ENCODE peak calls at places on chromosomes 1 and 21, in six cellular contexts. O is HAP-1; G is right atrium auricular region; C is cardiac muscle cell; X is fibroblast of lung; S is CD8-positive, alpha-beta T cell. T is an unnamed sample.

GRCh38 chr1:16075337-16076002 is 2.0 kb upstream of the FAM131C start:
- DNase-seq in C (peak; percentile 87), G (no peak), S (no peak), O (no peak), X (peak; percentile 83), T (peak; percentile 94)

GRCh38 chr1:48530727-48531351 is 58.8 kb upstream of the SPATA6 start:
- DNase-seq in X (peak; percentile 59), S (no peak), O (peak; percentile 23), C (peak; percentile 61), G (no peak), T (peak; percentile 50)

GRCh38 chr1:235259133-235259778 is 68.7 kb downstream of the ARID4B start:
- DNase-seq in G (no peak), C (no peak), X (no peak), O (no peak), S (no peak), T (peak; percentile 25)

GRCh38 chr1:117110774-117111173 is 10.8 kb downstream of the TRIM45 start:
- DNase-seq in S (no peak), C (no peak), G (no peak), O (no peak), X (no peak), T (no peak)

GRCh38 chr1:198367296-198367695 is 173.2 kb downstream of the ATP6V1G3 start:
- DNase-seq in C (no peak), X (no peak), G (no peak), S (no peak), O (no peak), T (no peak)

GRCh38 chr1:186617860-186618780 is 62.1 kb downstream of the PTGS2 start:
- DNase-seq in C (peak; percentile 81), X (peak; percentile 42), G (peak; percentile 70), O (no peak), S (peak; percentile 2), T (peak; percentile 31)

GRCh38 chr1:99766378-99766800 is at the start of gene FRRS1:
- DNase-seq in G (peak; percentile 75), C (peak; percentile 81), X (peak; percentile 77), O (peak; percentile 97), S (no peak), T (peak; percentile 40)

GRCh38 chr1:43043695-43044094 is 85.0 kb upstream of the SLC2A1 start:
- DNase-seq in X (no peak), C (no peak), G (no peak), S (no peak), O (no peak), T (no peak)

GRCh38 chr1:44112486-44112885 is 6.1 kb upstream of the KLF17 start:
- DNase-seq in C (peak; percentile 31), S (no peak), G (peak; percentile 43), X (no peak), O (no peak), T (peak; percentile 63)

GRCh38 chr1:157403203-157403602 is 149.1 kb downstream of the FCRL5 start:
- DNase-seq in X (no peak), S (no peak), G (no peak), O (peak; percentile 12), C (peak; percentile 19), T (peak; percentile 30)

DNA sequence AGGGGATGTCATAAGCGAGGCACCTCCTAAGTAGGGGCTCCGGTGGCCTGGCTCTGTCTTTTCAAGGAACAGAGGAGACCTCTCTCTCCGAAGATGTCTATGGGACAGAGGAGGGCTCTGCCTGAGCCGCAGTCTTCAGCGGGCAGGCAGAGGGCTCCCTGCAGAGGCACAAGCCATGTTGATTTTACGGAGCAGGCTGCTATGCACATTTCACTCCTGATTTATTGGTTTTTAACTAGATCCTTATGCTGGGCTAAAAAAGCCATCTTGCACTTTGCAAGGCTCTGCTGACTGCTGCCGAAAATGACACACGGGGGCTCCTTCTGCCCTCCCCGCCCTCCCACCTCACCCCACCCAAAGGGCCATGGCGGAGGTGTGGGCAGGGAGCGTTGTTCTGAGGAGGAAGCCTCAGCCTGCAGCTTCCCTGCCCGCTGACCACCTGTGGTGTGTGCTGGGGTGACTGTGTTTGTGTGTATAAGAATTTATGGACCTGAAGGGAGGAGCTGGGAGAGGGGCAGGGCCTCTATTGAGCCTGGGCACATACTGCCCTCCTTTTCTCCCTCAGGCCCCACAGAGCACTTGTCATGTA is 71.2 kb downstream of the FOXD2 start:
- DNase-seq in C (no peak), O (no peak), S (no peak), G (no peak), X (peak; percentile 26), T (no peak)
- H3K4me3 ChIP-seq in C (peak overlapping the region; percentile 37), O (no peak overlapping the region), S (peak overlapping the region; percentile 45), G (peak overlapping the region; percentile 52), X (no peak overlapping the region), T (no peak overlapping the region)

GRCh38 chr1:2928733-2929325 is 92.4 kb upstream of the ACTRT2 start:
- DNase-seq in G (no peak), C (no peak), O (no peak), X (no peak), S (no peak), T (no peak)
- H3K9me3 ChIP-seq in G (no peaks in the 10 kb centered on the region), C (peaks cover 3% of the 10 kb centered on the region), O (no peaks in the 10 kb centered on the region), X (no peaks in the 10 kb centered on the region), S (no peaks in the 10 kb centered on the region), T (no peaks in the 10 kb centered on the region)

GRCh38 chr21:40660461-40660860 is 186.5 kb downstream of the DSCAM start:
- DNase-seq in G (no peak), X (no peak), O (no peak), C (no peak), S (no peak), T (no peak)
- H3K27me3 ChIP-seq in G (no peaks in the 10 kb centered on the region), X (no peaks in the 10 kb centered on the region), O (no peaks in the 10 kb centered on the region), C (no peaks in the 10 kb centered on the region), S (no peaks in the 10 kb centered on the region), T (peaks cover 7% of the 10 kb centered on the region)

GRCh38 chr1:39657923-39658485 is 13.9 kb downstream of the NT5C1A start:
- DNase-seq in C (peak; percentile 83), O (peak; percentile 77), X (peak; percentile 65), G (no peak), S (peak; percentile 27), T (peak; percentile 56)
- H3K4me3 ChIP-seq in C (no peak overlapping the region), O (peak overlapping the region; percentile 14), X (no peak overlapping the region), G (no peak overlapping the region), S (no peak overlapping the region), T (no peak overlapping the region)

GRCh38 chr21:9753943-9754342 is 767.4 kb upstream of the TPTE start:
- DNase-seq in O (no peak), C (no peak), X (no peak), G (no peak), S (no peak), T (no peak)
- H3K9me3 ChIP-seq in O (peaks cover 25% of the 10 kb centered on the region), C (peaks cover 26% of the 10 kb centered on the region), X (peaks cover under 1% of the 10 kb centered on the region), G (no peaks in the 10 kb centered on the region), S (peaks cover under 1% of the 10 kb centered on the region), T (no peaks in the 10 kb centered on the region)

DNA sequence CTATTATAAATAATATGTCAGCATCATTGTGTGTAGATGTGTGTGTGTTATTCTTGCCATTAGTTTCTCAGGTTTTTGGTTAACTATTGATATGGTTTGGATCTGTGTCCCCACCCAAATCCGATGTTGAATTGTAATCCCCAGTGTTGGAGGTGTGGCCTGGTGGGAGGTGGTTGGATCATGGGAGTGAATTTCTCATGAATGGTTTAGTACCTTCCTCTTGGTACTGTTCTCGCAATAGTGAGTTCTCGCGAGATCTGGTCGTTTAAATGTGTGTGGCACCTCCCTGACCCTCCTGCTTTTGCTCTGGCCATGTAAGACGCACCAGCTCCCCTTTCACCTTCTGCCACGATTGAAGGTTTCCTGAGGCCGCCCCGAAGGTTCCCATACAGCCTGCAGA is 9.6 kb upstream of the POFUT2 start:
- DNase-seq in G (no peak), S (no peak), C (no peak), X (no peak), O (no peak), T (no peak)
- H3K27me3 ChIP-seq in G (no peaks in the 10 kb centered on the region), S (no peaks in the 10 kb centered on the region), C (no peaks in the 10 kb centered on the region), X (no peaks in the 10 kb centered on the region), O (no peaks in the 10 kb centered on the region), T (no peaks in the 10 kb centered on the region)

DNA sequence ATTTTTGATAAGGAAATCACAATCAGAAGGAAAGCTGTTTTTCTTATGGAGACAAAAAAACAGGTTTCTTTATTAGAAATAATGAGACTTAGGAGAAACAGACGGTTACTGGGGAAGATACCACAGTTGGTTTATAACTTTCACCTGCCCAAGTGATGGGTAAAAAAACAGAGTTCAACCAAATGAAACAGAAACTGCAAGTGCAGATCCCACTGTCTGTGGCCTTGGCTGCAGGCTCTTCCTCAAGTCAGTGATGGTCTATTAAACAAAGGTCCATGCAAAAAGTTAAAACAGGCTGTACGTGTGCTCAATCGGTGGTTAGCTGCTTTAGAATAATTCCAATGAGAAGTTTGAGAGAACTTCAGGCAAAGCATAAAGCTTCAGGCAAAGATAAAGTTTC is 112.1 kb upstream of the NEGR1 start:
- DNase-seq in C (no peak), X (no peak), O (no peak), S (no peak), G (no peak), T (no peak)
- H3K4me3 ChIP-seq in C (no peak overlapping the region), X (no peak overlapping the region), O (no peak overlapping the region), S (no peak overlapping the region), G (no peak overlapping the region), T (no peak overlapping the region)

GRCh38 chr1:247115545-247115944 is 11.4 kb upstream of the ZNF669 start:
- DNase-seq in G (no peak), X (no peak), C (no peak), S (no peak), O (no peak), T (no peak)

GRCh38 chr1:247121382-247121781 is 17.2 kb upstream of the ZNF669 start:
- DNase-seq in C (no peak), G (no peak), S (no peak), X (no peak), O (no peak), T (no peak)

GRCh38 chr1:247115141-247115510 is 11.0 kb upstream of the ZNF669 start:
- DNase-seq in S (no peak), G (no peak), C (no peak), X (no peak), O (no peak), T (no peak)

GRCh38 chr1:247119600-247120407 is 15.6 kb upstream of the ZNF669 start:
- DNase-seq in S (no peak), X (no peak), G (no peak), O (no peak), C (no peak), T (no peak)

GRCh38 chr1:247118946-247119446 is 14.8 kb upstream of the ZNF669 start:
- DNase-seq in C (peak; percentile 47), O (peak; percentile 22), S (no peak), G (no peak), X (peak; percentile 21), T (peak; percentile 57)
- H3K9me3 ChIP-seq in C (no peaks in the 10 kb centered on the region), O (no peaks in the 10 kb centered on the region), S (no peaks in the 10 kb centered on the region), G (no peaks in the 10 kb centered on the region), X (no peaks in the 10 kb centered on the region), T (no peaks in the 10 kb centered on the region)

DNA sequence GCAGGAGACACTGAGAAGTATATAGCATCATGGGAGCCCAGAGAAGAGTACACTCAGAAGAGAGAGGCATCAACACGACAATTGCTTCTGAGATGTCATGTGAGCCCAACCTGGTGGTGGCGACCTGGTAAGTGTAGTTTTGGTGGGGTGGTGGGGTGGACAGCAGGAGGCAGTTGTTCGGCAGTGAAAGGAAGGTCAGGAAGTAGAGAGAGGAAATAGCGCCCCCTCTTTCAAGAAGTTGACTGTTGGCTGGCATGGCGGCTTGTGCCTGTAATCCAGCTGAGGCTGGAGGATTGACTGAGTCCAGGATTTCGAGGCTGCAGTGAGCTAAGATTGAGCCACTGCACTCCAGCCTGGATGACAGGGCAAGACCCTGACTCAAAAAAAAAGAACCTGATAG is 12.6 kb downstream of the RSPO1 start:
- DNase-seq in S (no peak), G (no peak), X (no peak), O (no peak), C (no peak), T (no peak)
- H3K27me3 ChIP-seq in S (no peaks in the 10 kb centered on the region), G (no peaks in the 10 kb centered on the region), X (peaks cover 3% of the 10 kb centered on the region), O (peaks cover 25% of the 10 kb centered on the region), C (peaks cover 94% of the 10 kb centered on the region), T (peaks cover 3% of the 10 kb centered on the region)

T was measured in MG63.